ENCODE peak calls at places on chromosomes 3 and 15, in five cellular contexts. J, S, T, Y and R are unnamed samples.

GRCh38 chr3:17081520-17081919 is 196.8 kb downstream of the PLCL2 start:
- DNase-seq in J (no peak), S (no peak), Y (no peak), T (no peak), R (no peak)

GRCh38 chr3:39189648-39190269 is 2.6 kb downstream of the XIRP1 start:
- DNase-seq in J (peak; percentile 72), Y (no peak), T (no peak), S (peak; percentile 36), R (peak; percentile 68)

GRCh38 chr3:187281191-187281714 is 10.3 kb downstream of the MASP1 start:
- DNase-seq in T (no peak), Y (no peak), S (no peak), J (no peak), R (peak; percentile 35)

GRCh38 chr15:101200181-101200580 is 51.7 kb downstream of the CHSY1 start:
- DNase-seq in J (no peak), Y (peak; percentile 79), T (no peak), S (no peak), R (no peak)

GRCh38 chr3:149388001-149388435 is 10.6 kb upstream of the TM4SF1 start:
- DNase-seq in S (no peak), Y (no peak), T (no peak), J (no peak), R (peak; percentile 83)

GRCh38 chr3:139130390-139131140 is 85.9 kb upstream of the PRR23C start:
- DNase-seq in S (no peak), J (no peak), T (no peak), Y (no peak), R (no peak)

GRCh38 chr3:64048631-64049061 is 25.4 kb upstream of the PSMD6 start:
- DNase-seq in T (no peak), Y (no peak), J (no peak), S (no peak), R (no peak)

GRCh38 chr3:171980578-171981270 is 58.7 kb upstream of the FNDC3B start:
- DNase-seq in T (no peak), Y (no peak), J (no peak), S (no peak), R (peak; percentile 70)

GRCh38 chr15:40016224-40016865 is 22.6 kb downstream of the SRP14 start:
- DNase-seq in Y (no peak), S (no peak), J (no peak), T (no peak), R (no peak)

GRCh38 chr15:43006991-43007390 is 86.4 kb upstream of the TTBK2 start:
- DNase-seq in Y (no peak), S (no peak), J (no peak), T (no peak), R (no peak)

GRCh38 chr3:188905991-188906635 is 265.7 kb upstream of the TPRG1 start:
- DNase-seq in S (no peak), Y (no peak), T (no peak), J (peak; percentile 75), R (no peak)

GRCh38 chr3:49656541-49657112 is 17.5 kb upstream of the APEH start:
- DNase-seq in Y (no peak), J (no peak), T (no peak), S (no peak), R (no peak)

GRCh38 chr3:39149059-39149455 is 4.3 kb downstream of the CSRNP1 start:
- DNase-seq in J (no peak), S (no peak), Y (no peak), T (no peak), R (no peak)